ENCODE peak calls at places on chromosomes 7 and 10, in five cellular contexts. L is GM23248, N is mesendoderm, Y is PC-9, S is upper lobe of left lung. Z is an unnamed sample.

GRCh38 chr7:32319019-32319382 is 171.2 kb downstream of the LSM5 start:
- DNase-seq in L (no peak), N (no peak), Y (no peak), S (no peak), Z (no peak)

GRCh38 chr10:95423327-95424005 is 132.7 kb upstream of the PDLIM1 start:
- DNase-seq in L (no peak), N (no peak), Y (no peak), S (peak), Z (no peak)

GRCh38 chr7:66640802-66641525 is 12.3 kb downstream of the KCTD7 start:
- DNase-seq in L (no peak), N (no peak), Y (no peak), S (no peak), Z (no peak)

GRCh38 chr10:86900955-86901354 is 56.5 kb downstream of the MMRN2 start:
- DNase-seq in L (peak), N (no peak), Y (no peak), S (peak), Z (peak)

GRCh38 chr7:7996568-7996967 is 28.0 kb downstream of the GLCCI1 start:
- DNase-seq in L (peak), N (peak), Y (peak), S (no peak), Z (no peak)

GRCh38 chr10:58972576-58973234 is 203.7 kb upstream of the PHYHIPL start:
- DNase-seq in L (no peak), N (peak), Y (no peak), S (no peak), Z (no peak)

GRCh38 chr10:34188221-34188620 is 626.9 kb downstream of the PARD3 start:
- DNase-seq in L (no peak), N (no peak), Y (no peak), S (no peak), Z (no peak)

GRCh38 chr10:100346351-100346764 is 675 bp upstream of the SCD start:
- DNase-seq in L (peak), N (peak), Y (peak), S (peak), Z (peak)

GRCh38 chr10:21524526-21525366 is 736 bp downstream of the SKIDA1 start:
- DNase-seq in L (peak), N (peak), Y (no peak), S (no peak), Z (peak)

GRCh38 chr10:49139000-49139865 is 5.4 kb upstream of the FAM170B start:
- DNase-seq in L (peak), N (no peak), Y (no peak), S (no peak), Z (peak)

GRCh38 chr10:29370092-29370611 is 81.3 kb downstream of the LYZL1 start:
- DNase-seq in L (peak), N (no peak), Y (no peak), S (no peak), Z (peak)
- H3K4me3 ChIP-seq in L (no peak), N (no peak), Y (no peak), S (no peak), Z (peak)

GRCh38 chr7:139246905-139247304 is 15.9 kb downstream of the UBN2 start:
- DNase-seq in L (peak), N (no peak), Y (no peak), S (no peak), Z (peak)

GRCh38 chr7:139242741-139243281 is 11.8 kb downstream of the UBN2 start:
- DNase-seq in L (peak), N (no peak), Y (peak), S (no peak), Z (peak)

GRCh38 chr7:139245401-139245800 is 14.4 kb downstream of the UBN2 start:
- DNase-seq in L (no peak), N (no peak), Y (peak), S (no peak), Z (no peak)

GRCh38 chr7:139249179-139249822 is 18.3 kb downstream of the UBN2 start:
- DNase-seq in L (no peak), N (no peak), Y (no peak), S (no peak), Z (no peak)

GRCh38 chr7:139246494-139246893 is 15.5 kb downstream of the UBN2 start:
- DNase-seq in L (no peak), N (no peak), Y (no peak), S (no peak), Z (no peak)
- H3K4me3 ChIP-seq in L (no peak), N (no peak), Y (no peak), S (no peak), Z (no peak)

GRCh38 chr10:133236411-133237240 is 1.0 kb upstream of the VENTX start:
- DNase-seq in L (peak), N (no peak), Y (no peak), S (no peak), Z (no peak)
- H3K4me3 ChIP-seq in L (no peak), N (peak), Y (no peak), S (peak), Z (no peak)

GRCh38 chr10:133182190-133182589 is 22.2 kb downstream of the KNDC1 start:
- DNase-seq in L (no peak), N (no peak), Y (no peak), S (no peak), Z (no peak)

GRCh38 chr10:133185421-133185820 is 25.4 kb downstream of the KNDC1 start:
- DNase-seq in L (no peak), N (no peak), Y (no peak), S (no peak), Z (no peak)

GRCh38 chr10:133184591-133185244 is 24.7 kb downstream of the KNDC1 start:
- DNase-seq in L (no peak), N (no peak), Y (no peak), S (no peak), Z (no peak)

GRCh38 chr10:133182791-133183645 is 23.0 kb downstream of the KNDC1 start:
- DNase-seq in L (no peak), N (no peak), Y (no peak), S (no peak), Z (no peak)

DNA sequence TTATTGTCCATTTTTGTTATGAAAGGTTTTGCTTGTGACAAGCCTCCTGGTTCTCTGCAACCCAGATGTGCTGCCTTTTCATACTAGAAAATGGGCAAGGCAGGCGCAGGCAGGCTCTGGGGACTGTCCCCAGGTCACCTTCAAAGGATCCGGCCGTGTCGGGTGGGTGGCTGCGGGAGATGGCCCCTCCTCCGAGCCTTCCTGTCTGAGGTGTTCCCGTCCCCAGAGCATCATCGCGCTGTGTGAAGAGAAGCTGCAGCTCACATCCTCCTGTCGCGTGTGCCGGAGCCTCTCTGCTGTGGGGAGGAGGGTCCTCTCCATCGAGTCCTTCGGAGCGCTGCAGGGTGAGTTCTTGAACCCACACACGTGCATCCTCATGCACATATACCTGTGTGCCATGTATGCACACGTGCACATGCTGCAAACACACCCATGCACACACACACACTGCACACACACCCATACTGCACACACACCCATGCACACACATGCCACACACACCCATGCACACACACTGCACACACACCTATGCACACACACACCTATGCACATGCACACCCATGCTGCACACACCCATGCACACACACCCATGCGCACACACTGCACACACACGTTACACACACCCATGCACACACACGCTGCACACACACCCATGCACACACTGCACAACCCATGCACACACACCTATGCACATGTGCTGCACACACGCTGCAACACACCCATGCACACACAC is 23.8 kb downstream of the KNDC1 start:
- DNase-seq in L (no peak), N (no peak), Y (no peak), S (no peak), Z (no peak)
- H3K4me3 ChIP-seq in L (no peak), N (no peak), Y (no peak), S (no peak), Z (no peak)

GRCh38 chr10:3805791-3806381 is 20.9 kb upstream of the KLF6 start:
- DNase-seq in L (peak), N (peak), Y (peak), S (peak), Z (peak)
- H3K4me3 ChIP-seq in L (peak), N (no peak), Y (peak), S (no peak), Z (no peak)

GRCh38 chr7:142800103-142800502 is 29.3 kb downstream of the PRSS2 start:
- DNase-seq in L (no peak), N (no peak), Y (no peak), S (no peak), Z (no peak)
- H3K4me3 ChIP-seq in L (no peak), N (no peak), Y (no peak), S (no peak), Z (no peak)

Z was measured in fibroblast of the aortic adventitia.